ENCODE peak calls at places on chromosomes 13 and 19, in nine cellular contexts. Q is AG04450, Z is stomach, M is transverse colon, U is pancreas, T is endodermal cell, X is IMR-90, W is bronchial epithelial cell, J is mammary epithelial cell. O is an unnamed sample.

GRCh38 chr13:110327036-110327790 is 20.1 kb downstream of the COL4A2 start:
- DNase-seq in Q (no peak), Z (no peak), M (no peak), U (no peak), T (peak; percentile 90), X (no peak), W (no peak), J (no peak), O (no peak)

GRCh38 chr13:28324181-28324789 is 170.6 kb downstream of the FLT1 start:
- DNase-seq in Q (no peak), Z (peak; percentile 51), M (peak; percentile 55), U (no peak), T (peak; percentile 91), X (peak; percentile 73), W (peak; percentile 56), J (peak; percentile 46), O (peak; percentile 82)

GRCh38 chr13:85549819-85550218 is 249.4 kb downstream of the SLITRK6 start:
- DNase-seq in Q (no peak), Z (no peak), M (no peak), U (no peak), T (no peak), X (no peak), W (no peak), J (no peak), O (no peak)

GRCh38 chr13:107715496-107715895 is 499.8 kb downstream of the LIG4 start:
- DNase-seq in Q (no peak), Z (no peak), M (no peak), U (no peak), T (no peak), X (no peak), W (no peak), J (no peak), O (no peak)

GRCh38 chr19:2353159-2353894 is 6.7 kb upstream of the TMPRSS9 start:
- DNase-seq in Q (no peak), Z (no peak), M (no peak), U (peak; percentile 55), T (no peak), X (no peak), W (no peak), J (no peak), O (no peak)

GRCh38 chr19:43618921-43619261 is 538 bp downstream of the ZNF428 start:
- DNase-seq in Q (no peak), Z (no peak), M (no peak), U (no peak), T (no peak), X (peak; percentile 8), W (no peak), J (no peak), O (no peak)

GRCh38 chr13:27482996-27483395 is 32.6 kb upstream of the MTIF3 start:
- DNase-seq in Q (no peak), Z (no peak), M (peak; percentile 43), U (no peak), T (no peak), X (no peak), W (no peak), J (no peak), O (no peak)

GRCh38 chr19:40785526-40785925 is 7.5 kb downstream of the RAB4B start:
- DNase-seq in Q (no peak), Z (no peak), M (no peak), U (no peak), T (no peak), X (no peak), W (no peak), J (no peak), O (no peak)

GRCh38 chr13:109454167-109454917 is 332.0 kb downstream of the IRS2 start:
- DNase-seq in Q (no peak), Z (no peak), M (no peak), U (no peak), T (no peak), X (peak; percentile 46), W (no peak), J (no peak), O (peak; percentile 14)

GRCh38 chr19:33402421-33403220 is 29.1 kb downstream of the CEBPG start:
- DNase-seq in Q (no peak), Z (no peak), M (peak; percentile 38), U (peak; percentile 58), T (no peak), X (no peak), W (no peak), J (no peak), O (no peak)

GRCh38 chr13:111664696-111665095 is 344.3 kb downstream of the TEX29 start:
- DNase-seq in Q (no peak), Z (no peak), M (no peak), U (no peak), T (peak; percentile 31), X (no peak), W (no peak), J (no peak), O (no peak)

GRCh38 chr19:11359421-11359820 is 4.2 kb downstream of the PLPPR2 start:
- DNase-seq in Q (no peak), Z (no peak), M (no peak), U (no peak), T (no peak), X (no peak), W (no peak), J (no peak), O (no peak)

GRCh38 chr13:44576396-44577235 is 486 bp upstream of the TSC22D1 start:
- DNase-seq in Q (no peak), Z (peak; percentile 34), M (peak; percentile 19), U (no peak), T (peak; percentile 67), X (no peak), W (no peak), J (no peak), O (no peak)

GRCh38 chr13:97567510-97568243 is 133.7 kb downstream of the RAP2A start:
- DNase-seq in Q (no peak), Z (peak; percentile 61), M (peak; percentile 77), U (peak; percentile 57), T (peak; percentile 75), X (peak; percentile 50), W (peak; percentile 90), J (peak; percentile 61), O (peak; percentile 50)

GRCh38 chr13:31731923-31732322 is 7.4 kb upstream of the RXFP2 start:
- DNase-seq in Q (no peak), Z (no peak), M (no peak), U (no peak), T (no peak), X (no peak), W (no peak), J (no peak), O (peak; percentile 30)

GRCh38 chr13:94305033-94305432 is 174.4 kb downstream of the DCT start:
- DNase-seq in Q (no peak), Z (no peak), M (no peak), U (no peak), T (no peak), X (no peak), W (no peak), J (no peak), O (no peak)

GRCh38 chr19:6738726-6739389 is 622 bp upstream of the TRIP10 start:
- DNase-seq in Q (no peak), Z (peak; percentile 32), M (peak; percentile 75), U (no peak), T (peak; percentile 96), X (peak; percentile 8), W (no peak), J (peak; percentile 44), O (peak; percentile 44)

GRCh38 chr13:29953542-29953941 is 103.1 kb upstream of the UBL3 start:
- DNase-seq in Q (no peak), Z (no peak), M (no peak), U (no peak), T (no peak), X (no peak), W (no peak), J (no peak), O (peak; percentile 4)

GRCh38 chr19:46755077-46755852 is 9.0 kb upstream of the STRN4 start:
- DNase-seq in Q (peak; percentile 24), Z (no peak), M (no peak), U (no peak), T (no peak), X (peak; percentile 77), W (no peak), J (no peak), O (peak; percentile 69)

GRCh38 chr13:79051472-79051871 is 354.6 kb downstream of the RBM26 start:
- DNase-seq in Q (no peak), Z (no peak), M (no peak), U (no peak), T (no peak), X (no peak), W (no peak), J (no peak), O (no peak)
- H3K4me3 ChIP-seq in Q (no peak overlapping the region), Z (no peak overlapping the region), M (no peak overlapping the region), U (no peak overlapping the region), T (no peak overlapping the region), X (no peak overlapping the region), W (no peak overlapping the region), J (no peak overlapping the region), O (no peak overlapping the region)

GRCh38 chr13:34833562-34834182 is 108.4 kb upstream of the NBEA start:
- DNase-seq in Q (no peak), Z (no peak), M (no peak), U (no peak), T (peak; percentile 70), X (peak; percentile 2), W (peak; percentile 61), J (peak; percentile 17), O (peak; percentile 4)
- TF ChIP-seq CTCF in Q (no peak), Z (no peak), M (no peak), U (no peak), T (peak; percentile 71), X (no peak), W (peak; percentile 13), J (peak; percentile 23), O (no peak)

DNA sequence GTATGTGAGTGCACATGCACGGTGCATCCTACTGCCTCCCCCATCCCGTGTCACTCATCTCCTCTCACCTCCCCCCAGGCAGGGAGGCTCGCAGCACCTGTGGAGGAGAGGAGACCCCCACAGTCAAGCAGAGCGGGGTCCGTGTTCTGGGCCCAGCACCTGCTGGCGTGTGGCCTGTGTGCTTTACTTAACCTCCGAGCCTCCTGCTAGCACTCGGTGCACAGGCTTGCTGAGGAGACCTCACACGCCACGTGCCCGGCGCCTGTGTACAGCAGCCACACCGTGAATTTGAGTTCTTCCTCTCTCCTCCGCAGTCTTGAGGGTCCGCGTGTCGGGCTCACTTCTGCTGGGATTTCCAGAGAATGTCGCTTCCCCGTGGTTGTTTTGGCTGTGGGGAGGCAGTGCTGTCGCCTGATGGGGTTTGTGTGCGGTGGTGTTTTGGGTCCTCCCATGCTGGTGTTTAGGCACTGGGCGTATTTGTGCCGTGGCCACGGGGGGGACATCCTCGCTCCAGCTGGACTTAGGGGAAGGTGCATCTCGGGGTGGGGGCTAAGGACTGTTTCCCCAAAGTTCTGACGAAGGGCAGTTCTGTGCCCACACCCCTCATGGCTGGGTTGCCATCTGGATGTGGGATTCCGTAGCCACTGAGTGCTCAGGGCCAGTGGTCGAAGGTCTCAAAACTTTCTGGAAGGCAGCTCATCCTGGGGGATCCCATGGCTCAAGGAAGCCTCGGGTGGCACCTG is 34.8 kb upstream of the TMEM255B start:
- DNase-seq in Q (no peak), Z (no peak), M (no peak), U (peak; percentile 53), T (no peak), X (no peak), W (no peak), J (no peak), O (no peak)
- H3K4me3 ChIP-seq in Q (no peak overlapping the region), Z (peak overlapping the region; percentile 48), M (no peak overlapping the region), U (peak overlapping the region; percentile 49), T (peak overlapping the region; percentile 33), X (no peak overlapping the region), W (no peak overlapping the region), J (no peak overlapping the region), O (no peak overlapping the region)

DNA sequence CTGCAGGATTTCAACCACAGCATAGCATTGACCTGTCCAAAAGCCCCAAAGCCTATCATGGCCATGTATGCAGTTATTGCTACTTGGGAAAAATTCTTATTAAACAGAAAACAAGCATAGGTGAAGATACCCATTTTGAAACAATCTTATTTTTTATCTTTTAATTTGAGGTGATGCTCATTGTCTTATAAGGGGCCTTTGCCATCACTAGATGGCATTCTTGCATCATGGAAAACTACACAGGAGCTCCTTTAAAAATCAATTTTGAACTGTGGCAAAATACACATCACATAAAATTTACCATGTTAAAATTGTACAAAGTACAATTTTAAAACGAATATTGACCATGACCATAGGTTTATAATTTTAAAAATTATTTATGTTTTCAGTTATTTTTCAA is 38.9 kb upstream of the ZNF835 start:
- DNase-seq in Q (no peak), Z (no peak), M (no peak), U (no peak), T (no peak), X (no peak), W (no peak), J (no peak), O (no peak)
- TF ChIP-seq CTCF in Q (no peak), Z (no peak), M (no peak), U (no peak), T (no peak), X (no peak), W (no peak), J (no peak), O (no peak)